ENCODE peak calls at places on chromosomes 4 and X, in five cellular contexts. T is fibroblast of lung, E is MM.1S, I is neural progenitor cell, S is OCI-LY7. H is an unnamed sample.

GRCh38 chr4:174764105-174764729 is 64.8 kb downstream of the GLRA3 start:
- DNase-seq in T (peak; percentile 68), I (peak; percentile 68), E (peak; percentile 74), S (peak; percentile 79), H (peak; percentile 65)

GRCh38 chr4:19905006-19905405 is 346.7 kb upstream of the SLIT2 start:
- DNase-seq in T (no peak), E (no peak), I (no peak), S (no peak), H (no peak)

GRCh38 chrX:124018031-124018430 is 56.5 kb downstream of the STAG2 start:
- DNase-seq in T (peak; percentile 36), I (no peak), S (peak; percentile 5), E (no peak), H (peak; percentile 45)

GRCh38 chr4:26839534-26839951 is 21.1 kb upstream of the STIM2 start:
- DNase-seq in I (no peak), E (no peak), S (no peak), T (peak; percentile 63), H (no peak)

GRCh38 chrX:153873282-153874090 is 12.5 kb downstream of the L1CAM start:
- DNase-seq in T (no peak), S (no peak), E (no peak), I (peak; percentile 87), H (no peak)

GRCh38 chrX:2397648-2398340 is 103.0 kb downstream of the DHRSX start:
- DNase-seq in T (peak; percentile 31), S (no peak), E (no peak), I (no peak), H (peak; percentile 24)

GRCh38 chr4:6076391-6076790 is 58.2 kb upstream of the C4orf50 start:
- DNase-seq in T (no peak), S (no peak), E (no peak), I (no peak), H (peak; percentile 74)

GRCh38 chr4:80235451-80235850 is 31.0 kb upstream of the FGF5 start:
- DNase-seq in T (peak; percentile 54), I (no peak), S (no peak), E (no peak), H (no peak)

GRCh38 chrX:55159556-55159955 is 60.6 kb upstream of the PAGE5 start:
- DNase-seq in I (no peak), S (no peak), T (no peak), E (no peak), H (no peak)

GRCh38 chrX:11406109-11406755 is 113.0 kb downstream of the AMELX start:
- DNase-seq in E (no peak), T (peak; percentile 70), I (no peak), S (no peak), H (no peak)

GRCh38 chrX:50448565-50448964 is 22.1 kb downstream of the DGKK start:
- DNase-seq in S (peak; percentile 2), T (no peak), I (no peak), E (no peak), H (peak; percentile 87)

GRCh38 chrX:150269613-150270254 is 93.4 kb upstream of the MAMLD1 start:
- DNase-seq in E (no peak), I (no peak), T (no peak), S (no peak), H (no peak)

GRCh38 chrX:7163146-7163677 is 15.3 kb upstream of the PUDP start:
- DNase-seq in S (no peak), E (no peak), I (no peak), T (no peak), H (no peak)

GRCh38 chr4:18318682-18319410 is 297.3 kb upstream of the LCORL start:
- DNase-seq in T (peak; percentile 18), E (no peak), S (no peak), I (peak; percentile 15), H (no peak)

GRCh38 chr4:169103966-169104412 is 93.9 kb upstream of the CBR4 start:
- DNase-seq in E (no peak), S (no peak), I (peak; percentile 85), T (no peak), H (no peak)

GRCh38 chrX:26952213-26952612 is 510.9 kb downstream of the PPP4R3C start:
- DNase-seq in I (no peak), S (no peak), T (peak; percentile 1), E (no peak), H (no peak)

GRCh38 chr4:165563851-165564250 is 185.0 kb downstream of the CPE start:
- DNase-seq in T (no peak), E (no peak), I (no peak), S (no peak), H (no peak)

GRCh38 chr4:168795346-168795745 is 214.7 kb downstream of the CBR4 start:
- DNase-seq in T (no peak), E (no peak), I (no peak), S (no peak), H (no peak)

GRCh38 chrX:111376897-111377601 is 34.9 kb downstream of the DCX start:
- DNase-seq in I (peak; percentile 76), E (no peak), T (no peak), S (no peak), H (no peak)

GRCh38 chr4:102616661-102617060 is 115.5 kb downstream of the NFKB1 start:
- DNase-seq in E (peak; percentile 98), I (peak; percentile 51), S (peak; percentile 37), T (no peak), H (no peak)

GRCh38 chrX:7351946-7352345 is 204.0 kb upstream of the PUDP start:
- DNase-seq in T (peak; percentile 9), I (no peak), S (no peak), E (no peak), H (no peak)

GRCh38 chr4:123746981-123747380 is 350.4 kb downstream of the SPRY1 start:
- DNase-seq in S (no peak), T (peak; percentile 10), I (peak; percentile 31), E (no peak), H (no peak)

GRCh38 chr4:84499065-84499982 is at the start of gene NKX6-1:
- DNase-seq in E (no peak), S (no peak), I (peak; percentile 99), T (peak; percentile 55), H (no peak)

GRCh38 chr4:6225469-6225868 is 25.1 kb upstream of the JAKMIP1 start:
- DNase-seq in E (peak; percentile 43), T (peak; percentile 4), I (peak; percentile 79), S (peak; percentile 23), H (peak; percentile 75)

GRCh38 chr4:128241425-128241913 is 46.1 kb downstream of the PGRMC2 start:
- DNase-seq in E (no peak), I (no peak), T (peak; percentile 99), S (no peak), H (no peak)

GRCh38 chr4:56655627-56656345 is 25.3 kb downstream of the HOPX start:
- DNase-seq in I (peak; percentile 40), T (no peak), E (no peak), S (no peak), H (no peak)

GRCh38 chr4:129138762-129139496 is 43.0 kb downstream of the C4orf33 start:
- DNase-seq in S (no peak), E (no peak), T (no peak), I (no peak), H (no peak)

GRCh38 chr4:86961605-86962295 is 26.9 kb downstream of the AFF1 start:
- DNase-seq in I (no peak), T (peak; percentile 51), S (peak; percentile 95), E (peak; percentile 93), H (peak; percentile 89)

DNA sequence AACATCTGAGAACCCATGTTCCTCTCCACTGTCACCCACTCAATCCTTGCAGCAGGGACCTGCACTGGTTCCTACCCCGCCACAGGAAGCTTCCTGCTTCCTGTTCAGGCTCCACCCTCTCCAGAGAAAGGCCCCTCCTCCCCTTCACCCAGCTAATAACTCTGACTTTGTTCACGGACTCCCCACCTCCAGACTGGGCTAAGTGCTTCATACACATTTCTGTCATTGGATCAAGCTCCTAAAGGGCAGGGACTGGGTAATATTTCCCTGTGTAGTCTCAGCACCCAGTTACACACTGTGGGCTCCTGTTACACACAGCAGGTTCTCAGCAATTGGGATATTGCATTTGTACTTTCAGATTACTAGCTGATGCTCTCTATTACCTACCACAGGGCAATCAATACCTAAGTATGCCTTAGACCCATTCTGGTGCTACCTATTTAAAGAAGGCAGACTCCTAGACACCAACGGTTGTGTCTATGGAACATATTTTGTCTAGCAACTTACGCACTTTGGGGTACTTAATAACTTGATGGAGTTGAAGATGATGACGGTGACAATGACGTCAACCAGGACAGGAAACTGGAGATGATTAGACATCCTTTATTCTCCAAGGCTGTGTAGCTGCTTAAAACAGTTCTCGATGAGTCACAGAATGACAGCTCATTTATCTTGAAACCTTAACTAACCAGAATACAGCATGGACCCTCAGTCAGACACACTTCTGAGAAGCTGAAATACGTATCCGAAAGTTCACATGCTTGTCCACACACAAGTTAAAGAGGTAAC is 58.1 kb downstream of the MAML3 start:
- DNase-seq in S (peak; percentile 8), I (no peak), E (no peak), T (peak; percentile 97), H (peak; percentile 86)
- H2AFZ ChIP-seq in S (peak overlapping the region; percentile 82), I (no peak overlapping the region), E (no peak overlapping the region), T (no peak overlapping the region), H (peak overlapping the region; percentile 4)

DNA sequence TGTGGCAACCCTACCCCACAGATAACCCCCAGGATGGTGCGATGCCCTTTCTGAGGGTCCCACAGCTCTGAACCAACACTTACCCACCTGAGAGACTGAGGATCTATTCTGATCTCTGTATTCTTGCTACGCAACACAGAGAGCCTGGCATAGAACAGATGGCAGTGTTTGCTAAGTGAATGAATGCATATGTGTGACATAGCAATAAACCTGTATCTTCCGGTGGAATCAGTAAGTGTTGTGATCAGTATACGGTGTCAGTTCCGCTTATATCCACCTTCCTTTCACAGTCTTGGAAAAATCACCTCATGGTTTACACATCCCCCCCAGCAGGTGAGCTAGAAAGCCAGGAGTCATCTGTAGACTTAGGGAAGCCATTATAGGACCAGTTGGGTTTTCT is 5.9 kb upstream of the HSD17B10 start:
- DNase-seq in E (no peak), S (no peak), T (no peak), I (no peak), H (no peak)
- H3K4me3 ChIP-seq in E (no peak overlapping the region), S (no peak overlapping the region), T (no peak overlapping the region), I (no peak overlapping the region), H (no peak overlapping the region)

DNA sequence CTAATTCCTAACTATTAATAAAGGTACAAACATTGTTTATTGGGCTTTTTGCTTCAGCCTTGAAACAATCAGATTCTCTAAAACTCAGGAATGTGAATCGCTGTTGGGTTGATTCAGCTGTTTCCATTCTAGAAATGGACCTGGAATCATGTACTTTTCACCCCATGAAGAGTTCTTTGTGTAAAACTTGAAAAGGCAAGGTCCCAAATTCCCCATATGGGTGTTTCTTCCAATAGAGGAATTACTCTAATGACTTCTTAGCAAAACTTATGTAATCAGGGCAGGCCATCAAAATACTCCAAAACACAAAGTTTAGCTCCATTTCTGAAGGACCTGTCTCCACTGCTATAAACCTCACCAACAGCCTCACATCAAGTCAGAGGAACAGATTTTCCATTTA is 7.3 kb downstream of the AFAP1 start:
- DNase-seq in E (no peak), T (no peak), I (no peak), S (no peak), H (no peak)
- H3K27ac ChIP-seq in E (no peak overlapping the region), T (no peak overlapping the region), I (no peak overlapping the region), S (no peak overlapping the region), H (no peak overlapping the region)

GRCh38 chr4:111466821-111467605 is 678.2 kb upstream of the FAM241A start:
- DNase-seq in E (no peak), S (no peak), T (peak; percentile 1), I (no peak), H (no peak)
- H2AFZ ChIP-seq in E (no peak overlapping the region), S (no peak overlapping the region), T (no peak overlapping the region), I (no peak overlapping the region), H (no peak overlapping the region)

DNA sequence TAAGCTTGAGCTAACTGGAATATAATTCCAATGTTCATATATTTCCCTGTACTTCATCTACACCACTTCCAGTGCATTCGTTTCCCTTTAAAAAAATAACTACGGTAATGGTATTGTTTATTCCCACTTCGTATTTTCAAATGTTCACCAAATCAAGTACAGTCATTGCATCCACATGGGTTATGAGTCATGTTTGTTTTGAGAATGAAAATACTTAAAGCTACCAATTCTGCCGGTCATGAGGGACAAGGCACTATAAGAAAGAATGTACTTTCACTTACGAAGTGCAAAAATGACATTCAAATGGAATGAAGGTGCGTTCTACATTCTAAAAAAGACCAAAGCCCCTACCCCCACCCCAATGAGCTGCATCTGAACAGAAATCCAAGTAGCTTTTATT is 174.4 kb upstream of the FGF13 start:
- DNase-seq in S (no peak), E (no peak), I (no peak), T (peak; percentile 21), H (no peak)
- H3K4me3 ChIP-seq in S (no peak overlapping the region), E (no peak overlapping the region), I (no peak overlapping the region), T (no peak overlapping the region), H (no peak overlapping the region)

H was measured in Karpas-422.